ENCODE peak calls at places on chromosome 17, in four cellular contexts. S is IMR-90, X is A549, N is K562. W is an unnamed sample.
A peak's percentile ranks its signal among the peaks of the same experiment; 100 is the strongest.

GRCh38 chr17:48231995-48232729 is 124.6 kb downstream of the SNX11 start:
- DNase-seq in S (no peak), N (no peak), X (no peak), W (no peak)

GRCh38 chr17:14427914-14428639 is 127.2 kb downstream of the HS3ST3B1 start:
- DNase-seq in X (no peak), S (no peak), N (no peak), W (no peak)

GRCh38 chr17:22373911-22374310 is 681.6 kb downstream of the KCNJ18 start:
- DNase-seq in S (no peak), X (no peak), N (no peak), W (no peak)

GRCh38 chr17:21375757-21376584 is at the start of gene KCNJ12:
- DNase-seq in N (no peak), X (peak; percentile 43), S (no peak), W (no peak)

GRCh38 chr17:37673386-37673785 is 30.1 kb upstream of the DDX52 start:
- DNase-seq in S (no peak), X (no peak), N (no peak), W (no peak)

GRCh38 chr17:74119049-74119580 is 84.4 kb upstream of the RPL38 start:
- DNase-seq in N (no peak), X (no peak), S (no peak), W (no peak)

GRCh38 chr17:82198092-82198491 is 14.6 kb downstream of the CCDC57 start:
- DNase-seq in N (no peak), S (no peak), X (no peak), W (no peak)

GRCh38 chr17:13462673-13463124 is 139.0 kb downstream of the HS3ST3A1 start:
- DNase-seq in N (no peak), S (no peak), X (no peak), W (peak; percentile 83)

GRCh38 chr17:1153795-1154546 is 25.8 kb downstream of the ABR start:
- DNase-seq in N (peak; percentile 23), S (peak; percentile 67), X (peak; percentile 55), W (peak; percentile 16)

GRCh38 chr17:57092171-57092570 is 7.1 kb downstream of the AKAP1 start:
- DNase-seq in S (peak; percentile 72), X (no peak), N (no peak), W (no peak)

GRCh38 chr17:38894276-38894675 is 24.4 kb downstream of the LASP1 start:
- DNase-seq in X (no peak), S (no peak), N (peak; percentile 69), W (no peak)

GRCh38 chr17:4834621-4835020 is 1.5 kb downstream of the MINK1 start:
- DNase-seq in S (no peak), X (no peak), N (no peak), W (no peak)

GRCh38 chr17:3603119-3603869 is 5.9 kb downstream of the TRPV1 start:
- DNase-seq in S (peak; percentile 84), N (no peak), X (no peak), W (no peak)

GRCh38 chr17:17024778-17025300 is 17.4 kb upstream of the MPRIP start:
- DNase-seq in S (no peak), N (no peak), X (no peak), W (no peak)

GRCh38 chr17:42422958-42423712 is at the start of gene CAVIN1:
- DNase-seq in X (peak; percentile 97), S (peak; percentile 98), N (peak; percentile 99), W (peak; percentile 90)

GRCh38 chr17:63154586-63155244 is 188.7 kb downstream of the TANC2 start:
- DNase-seq in N (no peak), X (no peak), S (no peak), W (no peak)

GRCh38 chr17:17305282-17305801 is 2.2 kb downstream of the NT5M start:
- DNase-seq in S (no peak), X (no peak), N (peak; percentile 52), W (peak; percentile 33)

GRCh38 chr17:8060274-8060673 is 21.4 kb downstream of the ALOX15B start:
- DNase-seq in N (peak; percentile 58), S (peak; percentile 65), X (peak; percentile 78), W (peak; percentile 65)
- TF ChIP-seq MAZ in N (no peak), S (no peak), X (no peak), W (no peak)

GRCh38 chr17:31413871-31414589 is 22.6 kb downstream of the RAB11FIP4 start:
- DNase-seq in S (peak; percentile 83), N (no peak), X (no peak), W (no peak)
- TF ChIP-seq MAZ in S (no peak), N (no peak), X (no peak), W (no peak)

DNA sequence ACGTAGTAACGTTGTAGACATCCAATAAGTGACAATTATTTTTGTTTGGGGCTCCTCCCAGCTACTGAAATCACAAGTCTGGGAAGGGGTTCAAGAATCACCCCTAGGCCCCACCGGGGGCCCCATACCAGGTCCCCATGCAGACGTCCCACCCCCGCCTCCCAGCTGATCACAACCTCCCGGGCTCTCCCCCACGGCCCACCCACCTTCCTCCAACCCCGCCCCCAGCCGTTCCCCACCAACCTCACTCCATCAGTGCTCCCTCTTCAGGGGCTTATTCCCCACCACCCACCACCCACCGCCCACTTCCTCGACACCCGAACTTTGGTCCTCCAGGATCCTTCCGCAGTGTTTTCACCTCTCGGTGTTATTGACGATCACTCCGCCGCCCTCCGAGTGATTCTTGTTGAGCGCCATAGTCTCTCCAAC is 240 bp downstream of the WBP2 start:
- DNase-seq in N (peak; percentile 81), S (no peak), X (no peak), W (no peak)
- TF ChIP-seq MAZ in N (no peak), S (no peak), X (no peak), W (no peak)

DNA sequence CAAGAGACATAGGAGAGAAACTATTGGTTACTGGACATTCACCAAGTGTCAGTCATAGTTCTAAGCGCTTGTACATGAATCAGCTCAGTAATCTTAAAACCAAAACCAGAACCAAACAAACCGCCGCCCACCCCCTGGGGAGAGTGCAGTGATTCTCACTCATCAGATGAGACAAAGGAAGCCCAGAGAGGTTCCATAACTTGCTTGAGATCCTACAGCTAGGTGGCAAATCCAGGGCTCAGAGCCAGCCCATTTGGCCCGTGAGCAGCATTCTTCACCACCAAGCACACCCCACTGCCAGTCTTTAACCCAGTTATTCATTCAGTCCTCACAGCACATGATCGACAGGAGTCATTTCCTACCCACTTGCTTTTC is 37.2 kb upstream of the RGS9 start:
- DNase-seq in N (no peak), X (peak; percentile 84), S (peak; percentile 60), W (peak; percentile 29)
- TF ChIP-seq MAZ in N (no peak), X (no peak), S (no peak), W (no peak)

GRCh38 chr17:78132086-78132676 is 1.6 kb downstream of the TMC8 start:
- DNase-seq in S (no peak), X (no peak), N (no peak), W (no peak)
- TF ChIP-seq MAZ in S (no peak), X (no peak), N (no peak), W (no peak)

DNA sequence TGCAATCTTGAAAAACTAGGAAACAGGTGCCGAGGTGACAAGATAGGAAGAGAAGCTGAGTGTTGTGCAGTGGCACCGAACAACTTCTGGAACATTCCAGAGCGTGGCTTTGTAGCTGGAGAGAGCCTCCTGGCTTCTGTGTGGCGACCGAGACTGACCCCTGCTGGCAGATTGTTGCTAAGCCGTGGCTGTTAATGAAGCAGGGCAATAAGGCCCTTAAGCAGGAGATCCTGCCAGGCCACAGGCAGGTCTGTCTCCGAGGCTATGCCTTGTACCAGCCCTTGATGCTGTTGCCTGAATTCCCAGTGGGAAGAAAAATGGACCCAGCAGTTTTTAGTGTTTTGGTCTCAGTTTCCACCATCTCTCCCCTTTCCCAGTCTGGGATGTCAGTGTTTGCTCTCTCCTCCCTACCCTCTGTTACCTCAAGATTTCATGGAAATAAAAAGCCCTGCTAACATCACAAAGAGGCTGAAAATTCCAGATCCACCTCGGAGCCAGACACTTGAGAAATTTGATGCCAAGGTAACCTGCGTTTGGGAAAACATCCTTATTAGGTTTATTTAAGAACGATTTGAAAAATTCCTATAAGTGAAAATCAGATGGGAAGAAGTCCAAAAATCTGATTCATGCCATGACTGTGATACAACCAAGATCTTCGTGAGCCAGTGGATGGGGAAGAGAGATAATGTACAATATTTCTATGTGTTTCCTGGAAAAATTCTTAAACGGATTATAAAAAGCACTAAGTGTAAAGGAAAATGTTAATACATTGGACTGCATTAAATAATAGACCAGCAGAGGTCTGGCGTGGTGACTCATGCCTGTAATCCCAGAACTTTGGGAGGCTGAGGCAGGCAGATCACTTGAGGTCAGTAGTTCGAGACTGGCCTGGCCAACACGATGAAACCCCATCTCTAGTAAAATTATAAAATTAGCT is 265.1 kb downstream of the PRKCA start:
- DNase-seq in X (peak; percentile 87), N (peak; percentile 63), S (peak; percentile 88), W (peak; percentile 73)
- TF ChIP-seq MAZ in X (no peak), N (peak; percentile 32), S (no peak), W (no peak)

DNA sequence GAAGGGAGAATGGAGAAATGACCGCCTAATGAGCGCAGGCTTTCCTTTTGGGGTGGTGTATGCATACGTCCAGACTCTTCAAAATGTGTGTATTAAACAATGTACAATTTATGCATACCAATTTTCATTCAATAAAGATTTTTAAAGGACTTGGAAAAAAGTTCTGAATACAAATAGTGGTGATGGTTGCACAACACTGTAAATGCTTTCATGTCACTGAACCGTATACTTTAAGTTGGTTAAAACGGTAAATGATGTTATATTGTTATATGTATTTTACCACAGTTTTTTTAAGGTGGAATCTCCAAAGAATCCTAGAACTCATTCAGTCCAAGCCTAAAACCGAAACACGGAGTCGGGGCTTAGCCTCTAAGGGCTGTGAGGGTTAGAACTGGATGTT is 397.5 kb downstream of the SOX9 start:
- DNase-seq in N (no peak), X (no peak), S (no peak), W (no peak)
- TF ChIP-seq MAZ in N (no peak), X (no peak), S (no peak), W (no peak)

DNA sequence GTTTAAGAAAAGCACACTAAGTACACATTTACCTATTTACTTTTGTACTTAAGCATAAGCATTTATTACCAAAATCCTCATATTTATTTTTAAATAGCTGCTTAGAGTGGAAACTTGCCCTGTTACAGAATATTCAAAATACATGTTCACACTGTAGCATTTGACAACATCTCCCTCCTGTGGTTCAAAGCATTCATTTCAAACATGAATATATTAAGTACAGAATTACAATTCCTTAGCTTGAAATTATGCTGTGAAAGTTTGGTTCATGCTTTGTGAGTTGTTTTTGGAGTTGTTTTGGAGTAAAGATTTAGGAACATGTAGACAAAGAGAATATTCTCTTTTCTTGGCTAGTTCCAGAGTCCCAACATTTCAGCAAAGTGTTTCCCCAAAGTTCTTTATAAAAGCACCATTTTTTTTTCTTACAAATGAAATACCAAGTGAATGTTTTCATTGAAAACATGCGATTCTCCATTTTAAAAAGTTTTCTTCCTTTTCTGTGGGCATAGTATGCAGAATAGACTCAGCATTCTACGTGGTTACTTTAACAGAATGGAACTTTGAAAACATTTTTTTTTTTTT is 33.2 kb downstream of the TUBD1 start:
- DNase-seq in S (peak; percentile 78), N (no peak), X (peak; percentile 83), W (peak; percentile 71)
- TF ChIP-seq MAZ in S (no peak), N (no peak), X (no peak), W (no peak)

W was measured in HepG2.